ENCODE peak calls at places on chromosomes 16 and 17, in seven cellular contexts. D is transverse colon, F is sigmoid colon, Q is GM12891, E is GM23338, Z is HCT116, C is H1. A is an unnamed sample.

GRCh38 chr17:49403514-49404289 is 11.0 kb downstream of the PHB1 start:
- DNase-seq in Q (no peak), E (no peak), Z (no peak), F (peak), D (no peak), C (no peak), A (no peak)

GRCh38 chr17:65408050-65408449 is 153.4 kb downstream of the AXIN2 start:
- DNase-seq in Q (no peak), D (no peak), E (no peak), F (no peak), Z (no peak), C (no peak), A (no peak)

GRCh38 chr17:62093188-62094155 is 28.4 kb upstream of the MED13 start:
- DNase-seq in F (no peak), Q (peak), E (no peak), D (no peak), Z (peak), C (no peak), A (no peak)

GRCh38 chr17:14201087-14201486 is 35.6 kb downstream of the CDRT15 start:
- DNase-seq in C (no peak), E (no peak), F (no peak), Z (no peak), D (peak), Q (no peak), A (no peak)

GRCh38 chr16:1159973-1160772 is 7.3 kb downstream of the CACNA1H start:
- DNase-seq in E (no peak), Q (no peak), Z (no peak), F (peak), D (peak), C (no peak), A (no peak)

GRCh38 chr17:48014603-48015037 is 23.0 kb downstream of the COPZ2 start:
- DNase-seq in E (no peak), Q (no peak), Z (no peak), C (no peak), F (no peak), D (no peak), A (no peak)

GRCh38 chr17:7886227-7887037 is 2.2 kb upstream of the CHD3 start:
- DNase-seq in D (peak), Q (no peak), F (peak), E (peak), C (no peak), Z (no peak), A (no peak)

GRCh38 chr17:66541461-66542182 is 239.2 kb downstream of the PRKCA start:
- DNase-seq in Q (no peak), C (no peak), D (no peak), Z (no peak), F (no peak), E (no peak), A (no peak)

GRCh38 chr17:77528516-77529327 is 388.0 kb downstream of the SEC14L1 start:
- DNase-seq in D (no peak), C (no peak), Q (no peak), E (peak), Z (no peak), F (peak), A (peak)

GRCh38 chr16:90020260-90020837 is 1.1 kb upstream of the DBNDD1 start:
- DNase-seq in F (no peak), C (no peak), Q (no peak), Z (no peak), D (no peak), E (no peak), A (no peak)

GRCh38 chr17:55722742-55723487 is at the start of gene TMEM100:
- DNase-seq in C (no peak), E (peak), Q (no peak), F (peak), D (no peak), Z (no peak), A (no peak)

GRCh38 chr16:83285921-83286320 is 521.9 kb upstream of the HSBP1 start:
- DNase-seq in C (no peak), F (no peak), Z (no peak), E (no peak), D (no peak), Q (no peak), A (no peak)

GRCh38 chr17:66040402-66040801 is 151.5 kb downstream of the CEP112 start:
- DNase-seq in C (no peak), F (no peak), Z (peak), Q (no peak), D (no peak), E (peak), A (no peak)

GRCh38 chr16:88673685-88674398 is 11.0 kb upstream of the MVD start:
- DNase-seq in Z (no peak), D (no peak), E (no peak), Q (peak), F (no peak), C (no peak), A (no peak)

GRCh38 chr17:18026408-18026776 is 12.6 kb downstream of the ATPAF2 start:
- DNase-seq in Z (no peak), F (no peak), D (no peak), Q (no peak), C (no peak), E (no peak), A (no peak)

GRCh38 chr17:57707892-57708291 is 37.2 kb downstream of the CCDC182 start:
- DNase-seq in Q (no peak), D (no peak), Z (no peak), C (no peak), E (peak), F (no peak), A (no peak)

GRCh38 chr17:69401251-69401650 is 13.2 kb upstream of the MAP2K6 start:
- DNase-seq in D (no peak), F (no peak), Z (no peak), Q (no peak), C (no peak), E (no peak), A (no peak)

GRCh38 chr16:75304521-75305363 is 53.3 kb upstream of the BCAR1 start:
- DNase-seq in D (peak), C (no peak), E (no peak), Z (peak), F (peak), Q (no peak), A (peak)

GRCh38 chr16:50523710-50524109 is 24.5 kb upstream of the NKD1 start:
- DNase-seq in D (no peak), Z (no peak), F (no peak), Q (no peak), E (no peak), C (no peak), A (peak)

GRCh38 chr17:3551189-3551588 is 6.4 kb downstream of the TRPV3 start:
- DNase-seq in Q (no peak), C (no peak), Z (no peak), F (no peak), E (peak), D (peak), A (no peak)

DNA sequence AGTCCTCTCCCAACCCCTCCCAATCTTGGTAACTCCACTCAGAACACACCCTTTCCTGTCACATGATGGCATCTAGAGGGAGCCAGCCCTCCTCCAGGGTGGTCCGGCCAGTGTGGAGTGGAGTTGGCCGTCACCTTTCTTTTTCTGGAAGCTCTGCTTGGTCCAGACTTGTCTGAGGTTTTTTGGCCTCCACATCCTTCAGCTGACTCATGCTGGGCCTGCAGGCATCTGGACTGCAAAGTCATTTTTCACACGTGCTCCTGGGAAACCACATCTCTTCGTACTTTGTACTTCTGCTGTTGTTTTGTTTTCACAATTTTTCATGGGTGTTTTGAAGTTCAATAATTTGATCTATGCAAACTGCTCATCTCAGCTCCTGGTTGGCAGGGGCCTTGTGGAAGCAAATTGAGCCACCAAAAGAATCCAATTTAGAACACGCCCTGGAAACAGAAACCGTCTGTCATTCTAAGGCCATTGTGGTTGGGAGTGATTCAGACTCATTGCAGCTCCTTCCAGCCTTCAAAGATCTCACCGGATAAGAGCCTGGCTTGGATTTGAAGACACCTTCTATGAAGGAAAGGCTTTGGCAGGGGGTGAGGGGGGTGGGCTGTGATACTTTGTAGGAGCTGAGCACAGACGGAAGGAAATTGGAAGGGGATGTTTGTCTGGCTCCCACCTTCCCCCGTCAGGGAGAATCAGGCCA is 42.4 kb upstream of the NF1 start:
- DNase-seq in Q (no peak), E (no peak), C (no peak), D (no peak), Z (peak), F (peak), A (no peak)
- TF ChIP-seq POLR2AphosphoS5 in Q (no peak), E (no peak), C (no peak), D (no peak), Z (no peak), F (no peak), A (no peak)

GRCh38 chr17:59839646-59840328 is 53.0 kb downstream of the TUBD1 start:
- DNase-seq in F (no peak), D (no peak), E (peak), Z (no peak), Q (no peak), C (no peak), A (no peak)

GRCh38 chr17:59840329-59840907 is 52.3 kb downstream of the TUBD1 start:
- DNase-seq in C (no peak), D (no peak), F (no peak), Q (no peak), Z (no peak), E (peak), A (no peak)

GRCh38 chr17:59840908-59841666 is 51.7 kb downstream of the TUBD1 start:
- DNase-seq in C (no peak), E (no peak), Q (no peak), Z (no peak), F (no peak), D (no peak), A (no peak)

GRCh38 chr17:59837362-59838195 is 55.2 kb downstream of the TUBD1 start:
- DNase-seq in Z (peak), C (no peak), F (peak), E (peak), D (peak), Q (no peak), A (no peak)

GRCh38 chr17:59838196-59838911 is 54.4 kb downstream of the TUBD1 start:
- DNase-seq in Z (no peak), F (peak), C (no peak), D (no peak), E (no peak), Q (no peak), A (no peak)
- TF ChIP-seq POLR2AphosphoS5 in Z (peak), F (no peak), C (peak), D (peak), E (no peak), Q (no peak), A (no peak)

GRCh38 chr17:82103588-82104451 is 5.8 kb upstream of the FASN start:
- DNase-seq in F (peak), C (no peak), E (peak), D (peak), Q (no peak), Z (no peak), A (no peak)

GRCh38 chr17:82101301-82101715 is 3.3 kb upstream of the FASN start:
- DNase-seq in E (no peak), Z (no peak), F (no peak), C (no peak), Q (no peak), D (no peak), A (no peak)

GRCh38 chr17:82100502-82101298 is 2.7 kb upstream of the FASN start:
- DNase-seq in E (no peak), C (no peak), Z (no peak), Q (no peak), D (no peak), F (no peak), A (no peak)

GRCh38 chr17:82098939-82099765 is 1.1 kb upstream of the FASN start:
- DNase-seq in Z (no peak), C (no peak), E (peak), Q (no peak), F (no peak), D (peak), A (peak)

GRCh38 chr17:82101767-82102679 is 4.0 kb upstream of the FASN start:
- DNase-seq in D (no peak), F (no peak), Z (no peak), C (no peak), Q (no peak), E (no peak), A (no peak)
- TF ChIP-seq POLR2AphosphoS5 in D (no peak), F (no peak), Z (peak), C (no peak), Q (no peak), E (no peak), A (no peak)

DNA sequence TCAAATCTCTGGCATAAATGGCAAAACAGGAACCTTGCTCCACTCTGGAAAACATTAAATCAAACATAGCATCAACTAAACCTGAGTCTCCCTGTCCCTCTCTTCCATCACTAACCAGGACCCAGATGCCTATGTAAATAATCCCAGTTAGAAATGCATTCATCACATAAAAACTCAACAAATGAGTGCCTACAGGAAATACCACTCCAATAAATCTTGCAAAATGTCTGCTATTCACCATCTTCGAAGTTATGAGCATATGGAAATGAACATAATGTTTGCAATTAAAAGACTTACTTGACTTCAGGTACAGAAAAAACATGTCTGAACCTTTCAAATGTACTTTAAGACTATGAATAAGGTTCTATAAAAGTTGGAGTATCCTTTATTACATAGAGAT is 425.0 kb downstream of the CDH11 start:
- DNase-seq in Q (no peak), E (no peak), C (no peak), Z (no peak), D (no peak), F (no peak), A (no peak)
- TF ChIP-seq POLR2AphosphoS5 in Q (no peak), E (no peak), C (no peak), Z (no peak), D (no peak), F (no peak), A (no peak)

GRCh38 chr16:29256501-29256981 is 150.0 kb downstream of the NPIPB11 start:
- DNase-seq in F (peak), D (no peak), E (peak), Q (no peak), C (no peak), Z (no peak), A (no peak)
- TF ChIP-seq POLR2AphosphoS5 in F (peak), D (no peak), E (no peak), Q (no peak), C (no peak), Z (no peak), A (peak)

GRCh38 chr17:41919165-41919817 is 540 bp upstream of the ACLY start:
- DNase-seq in E (peak), Z (peak), C (no peak), F (no peak), Q (no peak), D (no peak), A (no peak)
- TF ChIP-seq POLR2AphosphoS5 in E (peak), Z (peak), C (peak), F (no peak), Q (no peak), D (no peak), A (no peak)